ENCODE peak calls at places on chromosomes 11 and 22, in seven cellular contexts. Q is uterus, T is HCT116, X is adrenal gland, G is pancreas, S is neural progenitor cell, L is GM23248. U is an unnamed sample. For H3K4me1, the result is how much of the 10 kb centered on the place peaks cover.

GRCh38 chr11:1087961-1088926 is 13.6 kb downstream of the MUC2 start:
- DNase-seq in Q (no peak), T (no peak), X (no peak), G (no peak), S (no peak), L (no peak), U (no peak)

GRCh38 chr11:119157088-119157487 is 8.2 kb downstream of the ABCG4 start:
- DNase-seq in Q (no peak), T (no peak), X (no peak), G (no peak), S (no peak), L (no peak), U (no peak)

GRCh38 chr11:70640408-70640807 is 242.1 kb downstream of the CTTN start:
- DNase-seq in Q (no peak), T (no peak), X (no peak), G (no peak), S (no peak), L (no peak), U (no peak)

GRCh38 chr11:5486421-5486820 is 2.1 kb upstream of the OR52D1 start:
- DNase-seq in Q (no peak), T (no peak), X (no peak), G (no peak), S (no peak), L (no peak), U (no peak)

GRCh38 chr11:25981998-25982397 is 349.9 kb upstream of the ANO3 start:
- DNase-seq in Q (no peak), T (no peak), X (peak), G (no peak), S (peak), L (peak), U (peak)

GRCh38 chr22:35891442-35891841 is 137.2 kb downstream of the RBFOX2 start:
- DNase-seq in Q (no peak), T (no peak), X (no peak), G (no peak), S (no peak), L (no peak), U (no peak)

GRCh38 chr11:134294664-134295063 is 18.5 kb downstream of the GLB1L3 start:
- DNase-seq in Q (no peak), T (no peak), X (no peak), G (no peak), S (no peak), L (no peak), U (no peak)

GRCh38 chr11:44761546-44761961 is 34.8 kb downstream of the TSPAN18 start:
- DNase-seq in Q (peak), T (no peak), X (no peak), G (no peak), S (no peak), L (no peak), U (no peak)

GRCh38 chr11:69312418-69313399 is 18.8 kb downstream of the MYEOV start:
- DNase-seq in Q (no peak), T (no peak), X (no peak), G (no peak), S (no peak), L (no peak), U (no peak)

GRCh38 chr11:96337541-96338530 is 5.2 kb downstream of the MAML2 start:
- DNase-seq in Q (no peak), T (no peak), X (peak), G (no peak), S (no peak), L (peak), U (peak)

GRCh38 chr11:120240866-120241265 is 926 bp downstream of the POU2F3 start:
- DNase-seq in Q (no peak), T (no peak), X (no peak), G (no peak), S (no peak), L (no peak), U (no peak)

GRCh38 chr11:43576834-43577521 is 103.6 kb upstream of the HSD17B12 start:
- DNase-seq in Q (no peak), T (peak), X (peak), G (no peak), S (peak), L (peak), U (peak)

GRCh38 chr22:48096846-48097665 is 1334.6 kb downstream of the TBC1D22A start:
- DNase-seq in Q (peak), T (no peak), X (no peak), G (no peak), S (peak), L (no peak), U (peak)

GRCh38 chr22:36432592-36433317 is 45.0 kb upstream of the MYH9 start:
- DNase-seq in Q (no peak), T (no peak), X (no peak), G (no peak), S (no peak), L (no peak), U (no peak)

GRCh38 chr22:27462190-27462589 is 339.4 kb downstream of the MN1 start:
- DNase-seq in Q (no peak), T (no peak), X (no peak), G (no peak), S (peak), L (peak), U (no peak)

GRCh38 chr11:79309402-79309801 is 131.4 kb downstream of the TENM4 start:
- DNase-seq in Q (no peak), T (no peak), X (no peak), G (no peak), S (no peak), L (no peak), U (no peak)

GRCh38 chr11:59787816-59788215 is 22.8 kb downstream of the MRPL16 start:
- DNase-seq in Q (no peak), T (no peak), X (no peak), G (no peak), S (no peak), L (peak), U (no peak)

GRCh38 chr22:45648320-45649070 is 23.1 kb upstream of the ATXN10 start:
- DNase-seq in Q (no peak), T (no peak), X (no peak), G (no peak), S (no peak), L (no peak), U (no peak)

GRCh38 chr11:109902764-109903436 is 190.3 kb upstream of the ZC3H12C start:
- DNase-seq in Q (no peak), T (no peak), X (no peak), G (no peak), S (no peak), L (no peak), U (no peak)

DNA sequence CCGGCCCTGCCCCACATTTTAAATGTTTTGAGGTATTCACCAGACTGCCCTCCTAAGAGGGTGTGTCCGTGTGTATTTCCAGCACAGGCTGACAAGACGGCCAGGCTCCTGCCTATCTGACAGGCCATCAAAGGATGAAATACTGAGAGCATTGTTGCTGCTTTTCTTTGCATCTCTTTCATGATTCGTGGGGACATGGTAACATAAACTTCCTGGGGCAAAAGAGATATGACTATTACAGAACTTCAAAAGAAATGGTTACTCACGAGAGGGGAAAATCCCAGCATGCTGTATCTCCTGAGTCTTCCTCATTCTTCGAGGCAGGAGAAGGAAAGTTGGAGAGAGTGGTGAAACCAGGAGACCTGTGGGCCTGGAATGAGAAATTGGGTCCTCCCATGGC is 10.3 kb upstream of the BIK start:
- DNase-seq in Q (no peak), T (no peak), X (no peak), G (no peak), S (no peak), L (no peak), U (no peak)
- H3K4me3 ChIP-seq in Q (no peak), T (no peak), X (no peak), G (no peak), S (no peak), L (no peak), U (no peak)

DNA sequence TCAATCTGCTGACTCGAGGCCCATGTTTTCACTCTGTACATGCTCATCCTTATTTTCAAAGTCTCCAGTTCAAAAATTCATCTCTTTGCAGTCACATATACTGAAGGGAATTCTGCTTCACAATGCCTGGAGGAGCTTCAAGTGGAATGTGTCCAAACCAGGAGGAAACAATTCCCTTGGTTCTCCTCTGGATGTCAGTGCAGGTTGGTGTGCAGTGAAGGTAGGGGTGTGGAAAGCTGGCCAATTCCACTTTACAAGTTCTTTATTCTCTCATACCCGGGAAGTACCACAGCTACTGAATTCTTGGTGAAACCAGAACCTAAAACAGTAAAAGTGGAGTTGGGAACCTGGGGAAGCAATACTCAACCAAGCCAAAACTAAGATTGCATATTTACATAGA is 57.3 kb downstream of the BDNF start:
- DNase-seq in Q (no peak), T (no peak), X (no peak), G (no peak), S (no peak), L (no peak), U (no peak)
- H3K4me1 ChIP-seq in Q (under half), T (under half), X (under half), G (under half), S (under half), L (under half), U (under half)

GRCh38 chr11:76361773-76362172 is 19.2 kb downstream of the THAP12 start:
- DNase-seq in Q (no peak), T (no peak), X (no peak), G (no peak), S (no peak), L (no peak), U (no peak)
- H3K4me3 ChIP-seq in Q (no peak), T (no peak), X (no peak), G (no peak), S (no peak), L (no peak), U (no peak)

DNA sequence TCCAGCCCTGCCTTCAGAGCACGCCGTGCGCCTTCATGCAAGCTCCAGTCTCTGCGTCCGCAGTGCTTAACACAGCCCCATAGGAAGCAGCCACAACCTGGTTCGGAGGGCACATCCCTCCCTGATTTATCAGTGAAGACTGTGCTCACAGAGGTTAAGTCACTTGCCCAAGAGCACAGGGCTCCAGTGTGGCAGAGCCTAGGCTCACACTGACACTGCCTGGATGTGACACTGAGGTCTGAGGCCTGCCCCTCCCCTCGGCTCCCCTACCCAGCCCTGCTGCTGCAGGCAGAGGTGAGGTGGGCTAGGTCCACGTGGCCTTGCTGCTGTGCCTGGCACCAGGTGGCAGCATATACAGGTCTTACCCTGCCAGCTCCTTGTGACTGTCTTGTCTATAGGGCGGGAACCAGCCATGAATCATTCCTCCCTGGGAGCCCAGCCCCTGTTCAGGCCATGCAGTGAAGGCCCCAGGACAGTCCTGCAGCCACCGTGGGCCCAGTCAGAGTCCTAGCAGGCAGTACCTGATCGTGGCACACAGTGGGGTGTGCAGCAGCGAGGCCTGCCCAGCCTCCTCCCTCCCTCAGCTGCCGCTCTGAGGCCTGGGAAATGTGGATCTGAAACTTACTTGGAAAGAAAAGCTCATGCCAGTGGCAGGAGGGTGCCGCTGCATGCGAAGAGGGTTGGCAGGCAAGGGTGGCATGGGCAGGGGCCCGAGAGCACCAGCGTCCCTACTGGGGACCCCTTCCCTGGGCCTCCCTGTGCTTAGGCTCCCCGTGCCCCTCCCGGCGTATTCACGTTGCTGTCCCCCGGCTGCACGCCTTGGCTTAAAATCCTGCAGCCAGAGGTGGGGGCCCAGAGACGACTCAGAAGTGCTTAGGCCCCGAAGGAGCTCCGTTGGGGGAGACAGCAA is 1.2 kb upstream of the CERK start:
- DNase-seq in Q (no peak), T (peak), X (peak), G (no peak), S (peak), L (peak), U (peak)
- H3K4me1 ChIP-seq in Q (under half), T (under half), X (under half), G (under half), S (under half), L (under half), U (under half)

U was measured in MM.1S.